ENCODE peak calls at places on chromosomes 16 and 17, in eight cellular contexts. S is A549, G is BE2C, L is heart left ventricle, K is kidney epithelial cell, U is ovary, B is RWPE1, H is glutamatergic neuron. A is an unnamed sample.

GRCh38 chr16:85554791-85555548 is 58.2 kb upstream of the GSE1 start:
- DNase-seq in S (peak), G (peak), L (peak), K (no peak), U (peak), B (peak), H (peak), A (no peak)

GRCh38 chr17:38870259-38871165 is 654 bp downstream of the LASP1 start:
- DNase-seq in S (peak), G (peak), L (peak), K (no peak), U (peak), B (peak), H (peak), A (peak)

GRCh38 chr16:70740919-70741778 is 55.3 kb upstream of the MTSS2 start:
- DNase-seq in S (no peak), G (no peak), L (no peak), K (no peak), U (no peak), B (no peak), H (no peak), A (no peak)

GRCh38 chr16:9061358-9061813 is 30.1 kb upstream of the HAPSTR1 start:
- DNase-seq in S (no peak), G (no peak), L (peak), K (no peak), U (no peak), B (no peak), H (no peak), A (no peak)

GRCh38 chr16:75341934-75342811 is 90.7 kb upstream of the BCAR1 start:
- DNase-seq in S (no peak), G (no peak), L (no peak), K (peak), U (no peak), B (peak), H (no peak), A (no peak)

GRCh38 chr16:27315333-27316037 is 1.7 kb downstream of the IL4R start:
- DNase-seq in S (peak), G (no peak), L (peak), K (no peak), U (no peak), B (peak), H (no peak), A (no peak)

GRCh38 chr17:75925912-75926311 is 14.9 kb downstream of the FBF1 start:
- DNase-seq in S (no peak), G (no peak), L (no peak), K (no peak), U (no peak), B (no peak), H (no peak), A (no peak)

GRCh38 chr17:75917443-75918111 is 12.9 kb upstream of the MRPL38 start:
- DNase-seq in S (no peak), G (no peak), L (no peak), K (no peak), U (no peak), B (no peak), H (no peak), A (no peak)

GRCh38 chr16:83733301-83733700 is 74.5 kb upstream of the HSBP1 start:
- DNase-seq in S (no peak), G (no peak), L (no peak), K (no peak), U (no peak), B (no peak), H (no peak), A (no peak)

GRCh38 chr16:23914935-23915549 is 79.3 kb downstream of the PRKCB start:
- DNase-seq in S (no peak), G (no peak), L (no peak), K (no peak), U (no peak), B (no peak), H (no peak), A (no peak)

GRCh38 chr16:49014300-49015188 is 267.1 kb downstream of the CBLN1 start:
- DNase-seq in S (no peak), G (no peak), L (no peak), K (no peak), U (no peak), B (no peak), H (no peak), A (no peak)

GRCh38 chr17:28811594-28812135 is 30.9 kb downstream of the FAM222B start:
- DNase-seq in S (peak), G (no peak), L (no peak), K (no peak), U (no peak), B (peak), H (no peak), A (no peak)

GRCh38 chr16:85037050-85037410 is 9.4 kb downstream of the KIAA0513 start:
- DNase-seq in S (no peak), G (no peak), L (no peak), K (no peak), U (no peak), B (peak), H (no peak), A (no peak)

GRCh38 chr17:4304417-4305027 is 40.7 kb upstream of the ANKFY1 start:
- DNase-seq in S (peak), G (peak), L (peak), K (no peak), U (no peak), B (peak), H (peak), A (peak)
- TF ChIP-seq CTCF in S (peak), G (peak), L (peak), K (peak), U (peak), B (peak), H (peak), A (peak)

GRCh38 chr17:36481829-36482228 is 4.7 kb upstream of the ZNHIT3 start:
- DNase-seq in S (no peak), G (no peak), L (no peak), K (no peak), U (no peak), B (no peak), H (no peak), A (no peak)

GRCh38 chr17:36485805-36486203 is 677 bp upstream of the ZNHIT3 start:
- DNase-seq in S (no peak), G (no peak), L (no peak), K (no peak), U (no peak), B (no peak), H (no peak), A (no peak)

GRCh38 chr17:36482611-36483504 is 3.6 kb upstream of the ZNHIT3 start:
- DNase-seq in S (peak), G (peak), L (peak), K (peak), U (peak), B (peak), H (peak), A (peak)

GRCh38 chr17:36486204-36487194 is at the start of gene ZNHIT3:
- DNase-seq in S (peak), G (peak), L (peak), K (peak), U (peak), B (peak), H (peak), A (peak)

DNA sequence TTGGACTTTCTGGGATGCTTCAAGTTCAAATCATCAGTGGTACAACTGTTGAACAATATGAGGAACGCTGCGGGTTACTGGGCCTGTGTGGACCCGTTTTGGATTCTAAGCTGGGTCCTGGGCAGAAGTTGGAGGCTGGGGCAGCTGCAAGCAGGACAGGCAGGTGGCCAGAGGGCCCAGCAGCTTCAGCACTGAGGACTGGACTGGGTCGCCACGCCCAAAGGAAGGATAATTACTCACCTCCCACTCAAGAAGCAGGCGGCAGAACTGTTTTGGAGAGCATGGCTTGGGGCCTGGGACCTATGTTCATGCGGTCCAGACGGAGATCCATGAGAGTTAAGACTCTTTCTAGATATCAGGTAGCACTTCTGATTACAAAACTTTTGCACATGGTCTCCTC is 1.5 kb upstream of the ZNHIT3 start:
- DNase-seq in S (no peak), G (no peak), L (no peak), K (no peak), U (no peak), B (no peak), H (no peak), A (no peak)
- TF ChIP-seq CTCF in S (no peak), G (no peak), L (no peak), K (no peak), U (no peak), B (no peak), H (no peak), A (no peak)

GRCh38 chr16:54817940-54818574 is 112.6 kb upstream of the IRX5 start:
- DNase-seq in S (no peak), G (no peak), L (no peak), K (no peak), U (no peak), B (no peak), H (no peak), A (no peak)

GRCh38 chr16:54813778-54814177 is 116.9 kb upstream of the IRX5 start:
- DNase-seq in S (no peak), G (no peak), L (no peak), K (no peak), U (no peak), B (no peak), H (no peak), A (no peak)

GRCh38 chr16:54815177-54815576 is 115.5 kb upstream of the IRX5 start:
- DNase-seq in S (no peak), G (no peak), L (peak), K (no peak), U (no peak), B (no peak), H (no peak), A (no peak)

GRCh38 chr16:54816471-54816870 is 114.2 kb upstream of the IRX5 start:
- DNase-seq in S (no peak), G (no peak), L (no peak), K (no peak), U (no peak), B (no peak), H (no peak), A (no peak)

DNA sequence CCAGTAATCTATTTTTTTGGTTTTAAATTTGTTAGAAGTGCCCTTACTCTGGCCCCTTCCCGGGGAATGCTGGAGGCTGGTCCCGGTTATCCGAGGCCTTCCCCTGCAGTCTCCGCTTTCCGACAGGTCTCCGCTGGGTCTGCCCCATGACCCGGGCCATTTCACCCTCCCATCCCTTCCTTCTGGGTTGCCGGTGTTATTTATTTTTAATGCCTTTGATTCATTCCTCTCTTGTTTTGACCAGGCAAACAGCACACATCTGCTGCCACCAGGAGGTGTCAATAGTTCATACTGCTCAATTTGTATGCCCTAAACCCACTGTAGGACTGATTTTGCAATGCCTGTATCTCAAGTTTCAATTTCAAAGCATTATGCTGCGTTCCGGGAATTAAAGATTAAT is 113.2 kb upstream of the IRX5 start:
- DNase-seq in S (peak), G (no peak), L (peak), K (no peak), U (no peak), B (peak), H (no peak), A (no peak)
- TF ChIP-seq CTCF in S (no peak), G (peak), L (peak), K (peak), U (no peak), B (no peak), H (no peak), A (peak)

GRCh38 chr17:82092094-82092586 is 5.9 kb downstream of the FASN start:
- DNase-seq in S (no peak), G (no peak), L (no peak), K (no peak), U (no peak), B (no peak), H (peak), A (no peak)
- TF ChIP-seq CTCF in S (no peak), G (no peak), L (no peak), K (no peak), U (no peak), B (no peak), H (no peak), A (no peak)

GRCh38 chr17:64016248-64016784 is 4.1 kb downstream of the ICAM2 start:
- DNase-seq in S (no peak), G (no peak), L (no peak), K (no peak), U (no peak), B (no peak), H (no peak), A (no peak)
- TF ChIP-seq CTCF in S (peak), G (peak), L (no peak), K (no peak), U (no peak), B (no peak), H (no peak), A (no peak)

GRCh38 chr17:9178319-9178718 is 157.0 kb downstream of the NTN1 start:
- DNase-seq in S (no peak), G (no peak), L (no peak), K (no peak), U (peak), B (no peak), H (no peak), A (no peak)
- TF ChIP-seq CTCF in S (no peak), G (no peak), L (no peak), K (no peak), U (no peak), B (no peak), H (no peak), A (no peak)

GRCh38 chr17:77110006-77110374 is 30.8 kb upstream of the SEC14L1 start:
- DNase-seq in S (no peak), G (no peak), L (peak), K (no peak), U (no peak), B (no peak), H (no peak), A (no peak)

GRCh38 chr17:77107506-77108433 is 33.0 kb upstream of the SEC14L1 start:
- DNase-seq in S (no peak), G (no peak), L (no peak), K (no peak), U (no peak), B (no peak), H (no peak), A (no peak)

GRCh38 chr17:77109159-77110005 is 31.4 kb upstream of the SEC14L1 start:
- DNase-seq in S (no peak), G (no peak), L (no peak), K (no peak), U (no peak), B (no peak), H (no peak), A (no peak)

GRCh38 chr17:77105706-77106105 is 35.1 kb upstream of the SEC14L1 start:
- DNase-seq in S (no peak), G (no peak), L (no peak), K (no peak), U (no peak), B (no peak), H (no peak), A (no peak)

GRCh38 chr17:77106874-77107358 is 33.9 kb upstream of the SEC14L1 start:
- DNase-seq in S (no peak), G (no peak), L (no peak), K (no peak), U (no peak), B (no peak), H (no peak), A (no peak)
- TF ChIP-seq CTCF in S (no peak), G (no peak), L (no peak), K (no peak), U (no peak), B (no peak), H (peak), A (no peak)

GRCh38 chr16:88835383-88835782 is 21.4 kb downstream of the GALNS start:
- DNase-seq in S (no peak), G (no peak), L (no peak), K (no peak), U (no peak), B (no peak), H (no peak), A (no peak)
- TF ChIP-seq CTCF in S (no peak), G (no peak), L (no peak), K (no peak), U (no peak), B (no peak), H (no peak), A (no peak)

GRCh38 chr16:12054868-12055267 is 78.3 kb downstream of the SNX29 start:
- DNase-seq in S (no peak), G (no peak), L (no peak), K (no peak), U (no peak), B (no peak), H (no peak), A (no peak)

GRCh38 chr16:12060751-12061150 is 84.2 kb downstream of the SNX29 start:
- DNase-seq in S (no peak), G (no peak), L (no peak), K (peak), U (no peak), B (no peak), H (no peak), A (no peak)

GRCh38 chr16:12059216-12059769 is 82.8 kb downstream of the SNX29 start:
- DNase-seq in S (no peak), G (no peak), L (no peak), K (no peak), U (no peak), B (no peak), H (no peak), A (no peak)

GRCh38 chr16:12054396-12054795 is 77.9 kb downstream of the SNX29 start:
- DNase-seq in S (no peak), G (no peak), L (no peak), K (no peak), U (no peak), B (no peak), H (no peak), A (no peak)

DNA sequence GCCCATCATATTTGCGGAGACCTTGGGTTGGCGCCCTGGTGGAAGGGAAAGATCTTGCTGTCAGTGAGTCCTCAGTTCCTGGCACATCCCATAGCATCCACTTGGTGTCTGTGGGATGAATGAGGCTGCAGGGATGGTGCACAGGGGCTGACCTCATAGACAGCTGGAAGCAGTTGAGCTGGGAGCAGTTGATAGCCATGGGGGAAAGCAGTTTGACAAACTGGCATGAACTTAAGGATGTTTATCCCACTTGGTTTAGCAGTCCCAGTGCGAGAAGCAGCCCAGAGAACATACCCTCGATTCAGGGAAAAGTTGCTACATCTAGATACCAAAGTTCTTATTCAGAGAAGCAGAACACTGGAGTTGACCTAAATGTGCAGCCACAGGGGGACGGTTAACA is 80.7 kb downstream of the SNX29 start:
- DNase-seq in S (no peak), G (no peak), L (no peak), K (no peak), U (no peak), B (no peak), H (no peak), A (no peak)
- TF ChIP-seq CTCF in S (no peak), G (no peak), L (no peak), K (no peak), U (no peak), B (no peak), H (no peak), A (no peak)

GRCh38 chr16:3328643-3329042 is 23.3 kb downstream of the ZNF75A start:
- DNase-seq in S (no peak), G (no peak), L (no peak), K (no peak), U (no peak), B (no peak), H (no peak), A (no peak)
- TF ChIP-seq CTCF in S (no peak), G (no peak), L (no peak), K (no peak), U (no peak), B (no peak), H (no peak), A (no peak)